ENCODE peak calls at places on chromosomes 7 and 10, in four cellular contexts. P is H9, E is H1, B is IMR-90. I is an unnamed sample.
A peak's percentile ranks its signal among the peaks of the same experiment; 100 is the strongest.

GRCh38 chr10:121572857-121573540 is 25.2 kb downstream of the FGFR2 start:
- DNase-seq in P (no peak), E (no peak), B (no peak), I (no peak)

GRCh38 chr7:81190997-81191747 is 272.3 kb upstream of the SEMA3C start:
- DNase-seq in P (no peak), E (no peak), B (peak; percentile 56), I (no peak)

GRCh38 chr7:157599491-157599890 is 262.7 kb downstream of the DNAJB6 start:
- DNase-seq in P (no peak), E (no peak), B (no peak), I (no peak)

GRCh38 chr10:101485681-101486554 is 102.1 kb downstream of the POLL start:
- DNase-seq in P (no peak), E (no peak), B (no peak), I (peak; percentile 34)

GRCh38 chr10:118805146-118805545 is 50.4 kb upstream of the CACUL1 start:
- DNase-seq in P (no peak), E (no peak), B (no peak), I (no peak)

GRCh38 chr10:86518781-86519180 is 2.8 kb downstream of the WAPL start:
- DNase-seq in P (no peak), E (no peak), B (no peak), I (no peak)

GRCh38 chr7:13291010-13291409 is 603.6 kb downstream of the ARL4A start:
- DNase-seq in P (no peak), E (no peak), B (no peak), I (no peak)

GRCh38 chr7:128841171-128841690 is 11.0 kb downstream of the FLNC start:
- DNase-seq in P (no peak), E (no peak), B (no peak), I (no peak)

GRCh38 chr10:103465411-103466179 is 6.9 kb upstream of the CALHM1 start:
- DNase-seq in P (no peak), E (no peak), B (no peak), I (no peak)

GRCh38 chr7:81625311-81625651 is 144.6 kb downstream of the HGF start:
- DNase-seq in P (no peak), E (no peak), B (no peak), I (no peak)

GRCh38 chr10:62050627-62050924 is 149.1 kb downstream of the ARID5B start:
- DNase-seq in P (no peak), E (no peak), B (no peak), I (no peak)

GRCh38 chr10:132109341-132110072 is 43.8 kb downstream of the JAKMIP3 start:
- DNase-seq in P (peak; percentile 18), E (peak; percentile 31), B (peak; percentile 2), I (no peak)

GRCh38 chr10:33772370-33773331 is 438.2 kb upstream of the NRP1 start:
- DNase-seq in P (peak; percentile 62), E (no peak), B (no peak), I (peak; percentile 42)

GRCh38 chr10:63707254-63707910 is 186.2 kb downstream of the REEP3 start:
- DNase-seq in P (no peak), E (no peak), B (peak; percentile 99), I (peak; percentile 27)

GRCh38 chr10:6203331-6204062 is 765 bp downstream of the PFKFB3 start:
- DNase-seq in P (peak; percentile 77), E (peak; percentile 86), B (peak; percentile 47), I (peak; percentile 71)

DNA sequence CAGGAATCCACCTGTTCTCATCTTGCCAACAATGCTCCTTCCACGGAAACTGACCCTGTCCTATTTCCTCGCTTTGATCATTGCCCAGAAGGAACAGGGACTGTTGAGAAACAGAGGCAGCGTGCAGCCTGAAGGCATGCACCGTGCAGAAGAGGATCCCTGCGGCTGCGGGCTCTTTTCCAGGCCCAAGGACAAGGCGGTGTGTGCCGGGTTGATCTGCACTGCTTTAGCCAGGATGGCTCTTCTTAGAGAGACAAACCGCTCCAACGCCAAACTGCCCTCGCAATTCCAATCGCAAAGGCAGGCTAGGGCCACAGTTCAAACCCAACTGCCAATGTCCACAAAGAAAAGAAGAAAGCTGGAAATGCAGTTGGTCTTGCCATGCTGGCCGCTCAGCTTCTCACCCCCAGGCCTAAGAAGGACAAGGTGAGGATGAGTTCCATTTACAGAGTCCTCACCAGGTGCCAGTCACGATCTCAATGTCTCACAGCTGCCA is 26.5 kb downstream of the BRI3 start:
- DNase-seq in P (no peak), E (no peak), B (no peak), I (no peak)
- H3K56ac ChIP-seq in P (no peak overlapping the region), E (no peak overlapping the region), B (no peak overlapping the region), I (no peak overlapping the region)

DNA sequence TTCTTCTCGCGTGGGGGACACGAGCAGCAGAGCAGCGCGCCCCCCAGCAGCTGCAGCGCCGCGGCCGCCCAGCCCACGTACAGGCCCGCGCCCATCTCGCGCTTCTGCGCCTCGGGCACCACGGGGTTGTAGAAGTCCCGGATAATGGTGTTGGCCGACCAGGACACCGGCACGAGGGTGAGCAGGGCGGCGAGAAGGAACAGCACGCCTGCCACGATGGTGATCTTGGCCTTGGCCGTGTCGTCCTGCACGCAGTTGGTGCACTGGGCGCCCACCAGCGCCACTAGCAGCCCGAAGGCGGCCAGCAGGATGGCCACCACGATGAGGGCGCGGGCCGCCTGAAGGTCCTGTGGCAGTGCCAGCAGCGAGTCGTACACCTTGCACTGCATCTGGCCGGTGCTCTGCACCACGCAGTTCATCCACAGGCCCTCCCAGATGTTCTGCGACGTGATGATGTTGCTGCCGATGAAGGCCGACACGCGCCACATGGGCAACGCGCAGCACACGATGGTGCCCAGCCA is 529 bp downstream of the CLDN3 start:
- DNase-seq in P (peak; percentile 57), E (no peak), B (no peak), I (no peak)
- H3K23ac ChIP-seq in P (no peak overlapping the region), E (no peak overlapping the region), B (no peak overlapping the region), I (no peak overlapping the region)

DNA sequence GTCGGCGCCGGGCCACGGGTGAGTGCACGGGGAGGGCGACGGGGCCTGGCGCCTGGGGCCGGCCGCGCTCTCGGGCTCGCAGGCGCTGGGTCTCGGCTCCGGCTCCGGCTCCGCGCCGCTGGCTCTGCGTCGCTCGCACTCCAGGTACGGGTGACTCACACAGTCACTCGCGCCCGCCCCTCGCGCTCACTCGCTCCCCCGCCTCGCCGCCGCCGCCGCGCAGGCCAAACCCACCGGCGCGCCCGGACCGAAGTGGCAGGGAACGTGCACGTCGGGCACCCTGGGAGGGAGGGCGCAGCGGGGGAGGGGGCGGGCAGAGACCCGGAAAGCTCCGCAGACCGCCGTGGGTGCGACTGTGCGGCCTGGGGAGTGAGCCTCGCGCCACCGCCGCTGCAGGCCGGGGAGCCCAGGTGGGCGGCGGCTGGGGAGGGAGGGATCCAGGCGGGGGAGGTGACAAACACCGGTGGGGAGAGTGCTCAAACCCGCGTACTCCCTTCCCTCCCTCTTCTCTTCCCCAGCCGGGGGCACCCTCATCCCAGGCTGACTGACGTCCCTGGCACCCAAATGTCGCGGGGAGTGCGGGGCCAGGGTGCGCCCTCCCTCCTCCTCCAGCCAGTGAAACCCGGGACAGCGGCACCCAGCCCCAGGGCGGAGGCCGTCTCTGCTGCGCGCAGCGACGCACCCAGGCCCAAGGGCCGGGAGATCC is 277.0 kb upstream of the NEBL start:
- DNase-seq in P (peak; percentile 65), E (peak; percentile 79), B (no peak), I (peak; percentile 77)
- H3K9ac ChIP-seq in P (no peak overlapping the region), E (no peak overlapping the region), B (no peak overlapping the region), I (peak overlapping the region; percentile 58)

GRCh38 chr10:52578871-52579405 is 193.6 kb downstream of the MBL2 start:
- DNase-seq in P (no peak), E (no peak), B (peak; percentile 77), I (no peak)
- H3K56ac ChIP-seq in P (no peak overlapping the region), E (no peak overlapping the region), B (peak overlapping the region; percentile 18), I (no peak overlapping the region)

GRCh38 chr10:124217031-124217430 is 123.6 kb upstream of the CHST15 start:
- DNase-seq in P (no peak), E (no peak), B (no peak), I (no peak)

GRCh38 chr10:124220971-124221355 is 127.6 kb upstream of the CHST15 start:
- DNase-seq in P (no peak), E (no peak), B (no peak), I (no peak)

GRCh38 chr10:124219655-124220054 is 126.3 kb upstream of the CHST15 start:
- DNase-seq in P (no peak), E (no peak), B (no peak), I (no peak)

GRCh38 chr10:124220547-124220946 is 127.1 kb upstream of the CHST15 start:
- DNase-seq in P (no peak), E (no peak), B (no peak), I (no peak)

DNA sequence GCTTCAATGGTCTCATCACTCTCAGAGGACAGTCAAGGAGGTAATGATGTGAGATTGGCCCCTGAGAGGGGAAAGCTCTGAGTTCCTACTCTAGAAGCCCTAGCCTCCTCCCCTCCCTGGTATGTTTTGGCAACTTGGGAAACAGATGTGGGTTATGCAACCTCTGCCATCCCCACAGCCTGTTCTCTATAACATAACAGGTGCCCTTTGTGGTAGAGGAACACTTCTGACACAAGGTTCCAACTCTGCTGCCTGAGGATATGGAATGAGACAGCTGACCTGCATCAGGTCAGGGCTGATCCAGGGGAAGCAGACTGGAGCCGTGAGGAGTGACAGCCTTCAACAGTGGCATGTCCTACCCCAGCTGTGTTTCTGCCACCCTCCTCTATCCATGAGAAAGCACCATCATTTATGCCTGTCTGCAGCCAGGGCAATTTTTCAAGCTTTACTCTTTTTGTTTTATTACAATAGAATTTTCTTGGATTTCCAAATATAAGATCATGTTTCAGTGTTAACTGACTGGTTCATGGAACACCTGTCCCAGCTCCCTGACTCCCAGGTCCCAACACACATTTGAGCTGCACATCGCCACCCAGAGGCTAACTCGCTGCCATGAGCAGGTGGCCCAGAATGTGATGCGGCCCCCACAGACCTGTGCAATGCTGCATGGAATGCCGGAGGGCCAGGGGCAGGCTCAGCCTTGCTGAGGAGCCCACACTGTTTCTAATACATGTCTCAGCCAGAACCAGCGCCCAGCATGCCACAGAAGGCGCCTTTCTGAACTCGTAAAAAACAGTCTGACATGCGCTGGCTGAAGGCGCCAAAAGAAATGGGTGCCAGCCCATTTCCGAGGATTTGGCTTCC is 124.7 kb upstream of the CHST15 start:
- DNase-seq in P (peak; percentile 71), E (peak; percentile 72), B (no peak), I (peak; percentile 45)
- H3K23ac ChIP-seq in P (no peak overlapping the region), E (no peak overlapping the region), B (no peak overlapping the region), I (no peak overlapping the region)

GRCh38 chr7:77729574-77730348 is 33.5 kb downstream of the RSBN1L start:
- DNase-seq in P (no peak), E (no peak), B (peak; percentile 31), I (no peak)

GRCh38 chr7:77731716-77732115 is 35.5 kb downstream of the RSBN1L start:
- DNase-seq in P (no peak), E (no peak), B (no peak), I (no peak)

GRCh38 chr7:77727527-77727926 is 31.3 kb downstream of the RSBN1L start:
- DNase-seq in P (no peak), E (no peak), B (no peak), I (no peak)

DNA sequence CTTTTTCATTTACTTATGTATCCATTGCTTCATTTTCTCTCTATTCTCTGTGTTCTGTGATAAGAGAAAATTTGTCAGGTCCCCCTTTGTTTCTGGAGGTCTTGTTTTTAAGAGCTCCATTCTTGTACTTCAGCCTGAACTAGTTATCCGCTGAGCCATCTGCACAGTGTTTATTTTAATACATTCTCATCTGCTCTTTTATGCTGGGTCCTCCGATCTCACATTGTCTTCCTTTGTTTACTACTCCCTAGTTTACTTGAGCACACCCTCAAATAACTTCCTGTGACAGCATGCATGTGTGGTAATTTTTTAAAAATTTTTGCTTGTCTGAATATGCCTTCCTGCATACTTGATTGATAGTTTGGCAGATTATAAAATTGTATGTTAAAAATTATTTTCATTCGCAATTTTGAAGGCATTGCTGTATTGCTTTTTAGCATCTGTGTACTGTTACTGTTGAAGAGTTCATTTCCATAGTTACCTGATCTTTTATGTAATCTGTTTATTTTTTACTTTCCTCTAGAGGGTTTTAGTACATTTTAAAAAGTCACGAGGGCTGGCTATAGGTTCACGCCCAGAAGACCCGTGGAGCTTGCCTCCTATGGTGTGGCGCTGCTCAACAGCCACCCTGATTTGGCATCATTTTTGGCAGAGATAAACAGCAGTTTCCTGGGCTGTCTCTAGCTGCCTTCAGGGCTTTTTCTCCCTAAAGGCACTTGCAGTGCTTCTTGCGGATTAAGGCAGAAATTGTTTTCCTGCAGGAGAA is 31.9 kb downstream of the RSBN1L start:
- DNase-seq in P (peak; percentile 41), E (no peak), B (peak; percentile 55), I (peak; percentile 81)
- H3K9ac ChIP-seq in P (no peak overlapping the region), E (no peak overlapping the region), B (no peak overlapping the region), I (no peak overlapping the region)